ENCODE peak calls at places on chromosomes 13 and 19, in four cellular contexts. U, G, T and P are unnamed samples.
A peak's percentile ranks its signal among the peaks of the same experiment; 100 is the strongest.

GRCh38 chr13:56735537-56735942 is 405.2 kb upstream of the PRR20A start:
- DNase-seq in U (no peak), G (no peak), T (no peak), P (no peak)

GRCh38 chr19:2230029-2230531 is 6.0 kb downstream of the PLEKHJ1 start:
- DNase-seq in U (no peak), G (no peak), T (no peak), P (no peak)

GRCh38 chr13:23445794-23446193 is 12.3 kb upstream of the SACS start:
- DNase-seq in U (no peak), G (no peak), T (no peak), P (no peak)

GRCh38 chr13:67383358-67383757 is 153.2 kb upstream of the PCDH9 start:
- DNase-seq in U (no peak), G (no peak), T (no peak), P (no peak)

GRCh38 chr13:91659583-91660415 is 261.4 kb downstream of the GPC5 start:
- DNase-seq in U (no peak), G (no peak), T (no peak), P (no peak)

GRCh38 chr19:16019691-16020448 is 56.4 kb upstream of the TPM4 start:
- DNase-seq in U (no peak), G (no peak), T (no peak), P (no peak)

GRCh38 chr19:2491130-2491801 is 15.3 kb downstream of the GADD45B start:
- DNase-seq in U (peak; percentile 64), G (no peak), T (no peak), P (peak; percentile 97)

GRCh38 chr19:53898680-53899341 is 10.3 kb upstream of the CACNG7 start:
- DNase-seq in U (no peak), G (no peak), T (no peak), P (no peak)

GRCh38 chr13:36029171-36029570 is 102.0 kb downstream of the DCLK1 start:
- DNase-seq in U (no peak), G (no peak), T (no peak), P (no peak)

GRCh38 chr19:13154241-13154778 is 4.1 kb downstream of the IER2 start:
- DNase-seq in U (peak; percentile 96), G (peak; percentile 91), T (peak; percentile 51), P (peak; percentile 92)

GRCh38 chr13:34587586-34587985 is 354.5 kb upstream of the NBEA start:
- DNase-seq in U (no peak), G (no peak), T (no peak), P (no peak)

GRCh38 chr13:76148926-76149325 is 512.8 kb downstream of the LMO7 start:
- DNase-seq in U (no peak), G (no peak), T (no peak), P (no peak)

GRCh38 chr19:676007-676342 is 217 bp upstream of the FSTL3 start:
- DNase-seq in U (no peak), G (peak; percentile 41), T (no peak), P (no peak)
- H3K27ac ChIP-seq in U (peak overlapping the region; percentile 57), G (peak overlapping the region; percentile 49), T (no peak overlapping the region), P (peak overlapping the region; percentile 21)

GRCh38 chr13:61415749-61416148 is at the start of gene PCDH20:
- DNase-seq in U (no peak), G (no peak), T (no peak), P (no peak)
- H3K27ac ChIP-seq in U (no peak within 1 kb of the TSS), G (no peak within 1 kb of the TSS), T (no peak within 1 kb of the TSS), P (peak within 1 kb of the TSS; percentile 42)

GRCh38 chr13:88602786-88603777 is 931.9 kb downstream of the SLITRK5 start:
- DNase-seq in U (no peak), G (no peak), T (no peak), P (no peak)
- H3K27ac ChIP-seq in U (no peak overlapping the region), G (no peak overlapping the region), T (no peak overlapping the region), P (no peak overlapping the region)

GRCh38 chr13:79673310-79673992 is 192.5 kb downstream of the NDFIP2 start:
- DNase-seq in U (no peak), G (no peak), T (no peak), P (no peak)
- H3K27ac ChIP-seq in U (no peak overlapping the region), G (no peak overlapping the region), T (no peak overlapping the region), P (no peak overlapping the region)

GRCh38 chr19:55598719-55599467 is 424 bp downstream of the FIZ1 start:
- DNase-seq in U (peak; percentile 89), G (peak; percentile 96), T (peak; percentile 94), P (peak; percentile 95)
- H3K27ac ChIP-seq in U (peak overlapping the region; percentile 98), G (peak overlapping the region; percentile 99), T (peak overlapping the region; percentile 91), P (peak overlapping the region; percentile 98)

GRCh38 chr13:87952377-87952776 is 281.2 kb downstream of the SLITRK5 start:
- DNase-seq in U (no peak), G (no peak), T (no peak), P (no peak)
- H3K27ac ChIP-seq in U (no peak overlapping the region), G (no peak overlapping the region), T (no peak overlapping the region), P (no peak overlapping the region)

GRCh38 chr19:38073806-38074685 is 150.0 kb downstream of the DPF1 start:
- DNase-seq in U (no peak), G (no peak), T (no peak), P (peak; percentile 43)

GRCh38 chr19:38071647-38072046 is 152.4 kb downstream of the DPF1 start:
- DNase-seq in U (no peak), G (no peak), T (no peak), P (no peak)

GRCh38 chr19:38076337-38076736 is 147.7 kb downstream of the DPF1 start:
- DNase-seq in U (no peak), G (no peak), T (no peak), P (no peak)

GRCh38 chr19:38070573-38070972 is 153.4 kb downstream of the DPF1 start:
- DNase-seq in U (no peak), G (no peak), T (no peak), P (no peak)

GRCh38 chr19:38072776-38073411 is 151.1 kb downstream of the DPF1 start:
- DNase-seq in U (no peak), G (no peak), T (no peak), P (no peak)
- H3K27ac ChIP-seq in U (no peak overlapping the region), G (no peak overlapping the region), T (no peak overlapping the region), P (no peak overlapping the region)

DNA sequence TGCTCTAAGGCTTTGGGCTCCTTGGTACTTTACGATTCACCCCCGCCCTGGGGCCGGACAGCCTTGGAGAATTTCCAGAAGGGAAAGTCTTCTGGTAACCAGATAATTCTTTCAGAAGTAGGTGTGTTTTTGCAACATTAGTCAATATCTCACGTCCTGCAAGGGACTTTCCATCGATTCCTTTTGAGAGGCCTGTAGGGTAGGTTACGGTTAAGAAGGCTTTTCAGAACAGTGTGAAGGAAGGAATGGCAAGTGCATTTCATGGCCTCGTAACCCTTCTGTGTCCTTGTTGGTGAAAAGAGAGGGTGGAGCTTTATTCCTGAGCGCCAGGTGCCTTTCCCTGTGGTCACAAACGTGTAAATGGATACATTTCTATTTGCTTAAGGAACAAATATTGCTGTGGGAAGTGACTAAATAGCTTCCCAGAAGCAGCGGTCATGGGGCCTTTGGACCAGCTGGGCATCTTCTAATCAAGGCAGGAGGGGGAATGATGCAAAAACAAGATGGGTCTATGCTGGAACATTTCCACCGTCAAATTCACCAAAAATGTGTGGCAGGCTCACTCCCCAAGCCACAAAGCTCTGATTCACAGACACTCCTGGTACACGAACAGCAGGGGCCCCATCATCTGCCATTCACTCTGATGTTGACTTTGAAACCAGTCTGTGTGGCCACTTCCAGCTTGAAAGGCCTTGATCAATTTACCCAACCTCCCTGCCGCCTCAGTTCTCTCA is 99.2 kb downstream of the ANKRD10 start:
- DNase-seq in U (no peak), G (no peak), T (no peak), P (no peak)
- H3K27ac ChIP-seq in U (no peak overlapping the region), G (no peak overlapping the region), T (no peak overlapping the region), P (no peak overlapping the region)

GRCh38 chr19:1040476-1041271 is 767 bp downstream of the ABCA7 start:
- DNase-seq in U (peak; percentile 89), G (peak; percentile 61), T (peak; percentile 82), P (peak; percentile 94)
- H3K27ac ChIP-seq in U (peak overlapping the region; percentile 36), G (no peak overlapping the region), T (peak overlapping the region; percentile 72), P (peak overlapping the region; percentile 15)

GRCh38 chr13:48896312-48896711 is 79.4 kb upstream of the FNDC3A start:
- DNase-seq in U (no peak), G (no peak), T (no peak), P (no peak)

GRCh38 chr13:48888613-48889012 is 87.1 kb upstream of the FNDC3A start:
- DNase-seq in U (no peak), G (no peak), T (no peak), P (no peak)

GRCh38 chr13:48892311-48892710 is 83.4 kb upstream of the FNDC3A start:
- DNase-seq in U (no peak), G (no peak), T (no peak), P (no peak)

GRCh38 chr13:48890386-48890785 is 85.3 kb upstream of the FNDC3A start:
- DNase-seq in U (no peak), G (no peak), T (no peak), P (no peak)

GRCh38 chr13:48891586-48891985 is 84.1 kb upstream of the FNDC3A start:
- DNase-seq in U (no peak), G (no peak), T (no peak), P (no peak)
- H3K27ac ChIP-seq in U (no peak overlapping the region), G (no peak overlapping the region), T (no peak overlapping the region), P (no peak overlapping the region)